ENCODE peak calls at places on chromosomes 4 and X, in four cellular contexts. One of them, this sample, is unnamed.

GRCh38 chr4:88952081-88952480 is 104.9 kb downstream of the FAM13A start:
- DNase-seq in ovary: no peak
- DNase-seq in NCI-H1436: no peak
- DNase-seq in CD8-positive, alpha-beta T cell: no peak
- DNase-seq in this sample: no peak

GRCh38 chr4:28001698-28002097 is 1141.1 kb downstream of the STIM2 start:
- DNase-seq in ovary: no peak
- DNase-seq in NCI-H1436: no peak
- DNase-seq in CD8-positive, alpha-beta T cell: no peak
- DNase-seq in this sample: no peak

GRCh38 chr4:60396680-60397079 is 803.4 kb upstream of the ADGRL3 start:
- DNase-seq in ovary: no peak
- DNase-seq in NCI-H1436: no peak
- DNase-seq in CD8-positive, alpha-beta T cell: no peak
- DNase-seq in this sample: no peak

GRCh38 chr4:40240040-40240653 is 43.3 kb downstream of the RHOH start:
- DNase-seq in ovary: no peak
- DNase-seq in NCI-H1436: no peak
- DNase-seq in CD8-positive, alpha-beta T cell: no peak
- DNase-seq in this sample: no peak

GRCh38 chrX:153625271-153626024 is 21.6 kb upstream of the DUSP9 start:
- DNase-seq in ovary: peak; percentile 11
- DNase-seq in NCI-H1436: no peak
- DNase-seq in CD8-positive, alpha-beta T cell: no peak
- DNase-seq in this sample: no peak

GRCh38 chr4:13597141-13597540 is 30.4 kb downstream of the BOD1L1 start:
- DNase-seq in ovary: no peak
- DNase-seq in NCI-H1436: no peak
- DNase-seq in CD8-positive, alpha-beta T cell: no peak
- DNase-seq in this sample: no peak

GRCh38 chr4:19187104-19187503 is 1064.6 kb upstream of the SLIT2 start:
- DNase-seq in ovary: no peak
- DNase-seq in NCI-H1436: no peak
- DNase-seq in CD8-positive, alpha-beta T cell: no peak
- DNase-seq in this sample: no peak

GRCh38 chrX:94831364-94831763 is 1157.4 kb downstream of the FAM133A start:
- DNase-seq in ovary: no peak
- DNase-seq in NCI-H1436: peak; percentile 9
- DNase-seq in CD8-positive, alpha-beta T cell: no peak
- DNase-seq in this sample: no peak

GRCh38 chr4:21733894-21734630 is 214.5 kb downstream of the KCNIP4 start:
- DNase-seq in ovary: no peak
- DNase-seq in NCI-H1436: no peak
- DNase-seq in CD8-positive, alpha-beta T cell: no peak
- DNase-seq in this sample: no peak

GRCh38 chrX:100883654-100884053 is 9.5 kb upstream of the NOX1 start:
- DNase-seq in ovary: no peak
- DNase-seq in NCI-H1436: no peak
- DNase-seq in CD8-positive, alpha-beta T cell: no peak
- DNase-seq in this sample: no peak